ENCODE peak calls at places on chromosomes 12 and 14, in seven cellular contexts. U is HT-29, J is right cardiac atrium, I is left kidney, X is ELR, M is colonic mucosa, V is choroid plexus epithelial cell. O is an unnamed sample.

GRCh38 chr12:124413401-124413800 is 118.5 kb downstream of the RFLNA start:
- DNase-seq in I (no peak), J (peak), V (no peak), X (no peak), M (no peak), U (no peak), O (no peak)

GRCh38 chr12:68790081-68790951 is 17.7 kb upstream of the MDM2 start:
- DNase-seq in I (no peak), U (no peak), J (no peak), M (no peak), V (no peak), X (no peak), O (no peak)

GRCh38 chr14:65210118-65210826 is 108.0 kb upstream of the MAX start:
- DNase-seq in V (peak), U (no peak), X (peak), M (no peak), J (no peak), I (no peak), O (no peak)

GRCh38 chr14:20614038-20614840 is 23.1 kb upstream of the RNASE12 start:
- DNase-seq in U (peak), J (no peak), M (peak), X (peak), I (no peak), V (peak), O (no peak)

GRCh38 chr12:113990548-113991223 is 24.6 kb upstream of the RBM19 start:
- DNase-seq in J (no peak), X (no peak), V (no peak), U (no peak), M (no peak), I (peak), O (no peak)

GRCh38 chr14:58177125-58177524 is 22.8 kb upstream of the ACTR10 start:
- DNase-seq in M (no peak), V (no peak), U (no peak), X (no peak), I (no peak), J (no peak), O (no peak)

GRCh38 chr12:67430708-67431335 is 161.7 kb downstream of the CAND1 start:
- DNase-seq in M (no peak), U (no peak), X (no peak), J (peak), I (peak), V (peak), O (no peak)

GRCh38 chr12:80058586-80058985 is 40.8 kb upstream of the OTOGL start:
- DNase-seq in X (no peak), U (no peak), J (no peak), I (no peak), V (no peak), M (no peak), O (no peak)

GRCh38 chr14:77502109-77502782 is 3.6 kb upstream of the ISM2 start:
- DNase-seq in J (no peak), U (no peak), I (no peak), V (no peak), X (no peak), M (no peak), O (no peak)

GRCh38 chr12:112524676-112525425 is 106.1 kb downstream of the PTPN11 start:
- DNase-seq in J (no peak), V (peak), X (peak), U (peak), I (no peak), M (no peak), O (no peak)

GRCh38 chr12:26891704-26892103 is 46.1 kb downstream of the INTS13 start:
- DNase-seq in J (no peak), V (no peak), I (no peak), M (no peak), X (no peak), U (no peak), O (no peak)

GRCh38 chr12:131369094-131369845 is 341.6 kb upstream of the SFSWAP start:
- DNase-seq in X (no peak), V (no peak), M (no peak), J (no peak), U (no peak), I (no peak), O (no peak)

GRCh38 chr12:98418357-98419075 is 96.9 kb upstream of the TMPO start:
- DNase-seq in X (peak), J (peak), M (peak), I (peak), V (peak), U (peak), O (no peak)

GRCh38 chr12:76569685-76570604 is 10.4 kb upstream of the OSBPL8 start:
- DNase-seq in U (no peak), M (no peak), I (no peak), V (no peak), X (no peak), J (no peak), O (no peak)

GRCh38 chr14:64654072-64654899 is 49.9 kb upstream of the PLEKHG3 start:
- DNase-seq in X (peak), U (peak), J (no peak), I (no peak), M (no peak), V (peak), O (no peak)